ENCODE peak calls at places on chromosomes 3 and 15, in five cellular contexts. Q is HCT116, D is A549, K is right lobe of liver, U is cardiac muscle cell. H is an unnamed sample. For H3K9me3, the result is how much of the 10 kb centered on the place peaks cover.

GRCh38 chr3:42051384-42052131 is 39.6 kb upstream of the TRAK1 start:
- DNase-seq in Q (no peak), D (no peak), K (no peak), U (peak), H (no peak)

GRCh38 chr15:69035205-69035917 is 20.9 kb downstream of the NOX5 start:
- DNase-seq in Q (no peak), D (peak), K (no peak), U (peak), H (no peak)

GRCh38 chr15:88882745-88883144 is 12.6 kb downstream of the HAPLN3 start:
- DNase-seq in Q (no peak), D (no peak), K (no peak), U (peak), H (no peak)

GRCh38 chr3:99845999-99846398 is 28.3 kb downstream of the CMSS1 start:
- DNase-seq in Q (no peak), D (no peak), K (no peak), U (no peak), H (no peak)

GRCh38 chr3:173893066-173893465 is 495.5 kb downstream of the NLGN1 start:
- DNase-seq in Q (no peak), D (no peak), K (no peak), U (no peak), H (no peak)

GRCh38 chr15:66886241-66886675 is 179.1 kb upstream of the SMAD3 start:
- DNase-seq in Q (no peak), D (no peak), K (no peak), U (no peak), H (no peak)

GRCh38 chr15:65856821-65857455 is 12.4 kb upstream of the RAB11A start:
- DNase-seq in Q (peak), D (peak), K (peak), U (peak), H (peak)

GRCh38 chr15:33089878-33090757 is 104.4 kb downstream of the FMN1 start:
- DNase-seq in Q (no peak), D (no peak), K (no peak), U (peak), H (no peak)

GRCh38 chr3:189652042-189652441 is 20.9 kb downstream of the TP63 start:
- DNase-seq in Q (peak), D (no peak), K (peak), U (peak), H (no peak)

GRCh38 chr15:49215768-49216739 is 46.0 kb downstream of the GALK2 start:
- DNase-seq in Q (peak), D (no peak), K (no peak), U (peak), H (no peak)

GRCh38 chr15:46525984-46526725 is 891.3 kb downstream of the SQOR start:
- DNase-seq in Q (no peak), D (no peak), K (no peak), U (no peak), H (no peak)

GRCh38 chr3:84961492-84962255 is 2.9 kb downstream of the CADM2 start:
- DNase-seq in Q (no peak), D (no peak), K (no peak), U (no peak), H (no peak)

GRCh38 chr15:74156678-74157411 is 16.7 kb upstream of the ISLR start:
- DNase-seq in Q (no peak), D (no peak), K (no peak), U (peak), H (no peak)

GRCh38 chr3:117346878-117347277 is 637.3 kb downstream of the TUSC7 start:
- DNase-seq in Q (no peak), D (no peak), K (no peak), U (no peak), H (no peak)

GRCh38 chr3:58013973-58014649 is 5.9 kb downstream of the FLNB start:
- DNase-seq in Q (no peak), D (no peak), K (no peak), U (peak), H (no peak)

GRCh38 chr3:56125358-56126005 is 342.8 kb downstream of the ERC2 start:
- DNase-seq in Q (no peak), D (peak), K (no peak), U (peak), H (no peak)

DNA sequence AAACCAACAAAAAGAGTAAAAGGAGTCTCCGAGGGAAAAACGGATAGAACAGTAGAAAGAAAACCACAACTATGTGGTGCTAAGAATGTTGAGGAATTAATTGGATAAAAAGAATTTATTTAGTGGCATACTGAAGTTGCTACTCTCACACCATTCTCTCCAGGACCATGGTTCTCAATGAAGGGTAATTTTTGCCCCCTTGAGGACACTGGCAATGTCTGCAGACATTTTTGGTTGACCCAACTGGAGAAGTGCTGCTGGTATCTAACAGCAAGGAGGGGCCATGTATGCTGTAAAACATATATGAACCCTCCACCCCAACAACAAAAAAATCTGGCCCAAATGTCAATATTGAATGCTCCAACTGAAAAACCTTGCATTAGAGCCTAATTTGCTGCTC is 85.9 kb upstream of the CSPG5 start:
- DNase-seq in Q (peak), D (peak), K (no peak), U (peak), H (no peak)
- TF ChIP-seq CTCF in Q (peak), D (no peak), K (no peak), U (peak), H (no peak)

GRCh38 chr3:187522293-187522692 is 147.9 kb downstream of the SST start:
- DNase-seq in Q (no peak), D (no peak), K (no peak), U (no peak), H (no peak)

GRCh38 chr3:187519428-187519890 is 150.7 kb downstream of the SST start:
- DNase-seq in Q (no peak), D (no peak), K (no peak), U (peak), H (no peak)

GRCh38 chr3:187520027-187520945 is 149.9 kb downstream of the SST start:
- DNase-seq in Q (no peak), D (no peak), K (no peak), U (peak), H (no peak)

GRCh38 chr3:187521546-187521945 is 148.6 kb downstream of the SST start:
- DNase-seq in Q (no peak), D (no peak), K (no peak), U (no peak), H (no peak)

DNA sequence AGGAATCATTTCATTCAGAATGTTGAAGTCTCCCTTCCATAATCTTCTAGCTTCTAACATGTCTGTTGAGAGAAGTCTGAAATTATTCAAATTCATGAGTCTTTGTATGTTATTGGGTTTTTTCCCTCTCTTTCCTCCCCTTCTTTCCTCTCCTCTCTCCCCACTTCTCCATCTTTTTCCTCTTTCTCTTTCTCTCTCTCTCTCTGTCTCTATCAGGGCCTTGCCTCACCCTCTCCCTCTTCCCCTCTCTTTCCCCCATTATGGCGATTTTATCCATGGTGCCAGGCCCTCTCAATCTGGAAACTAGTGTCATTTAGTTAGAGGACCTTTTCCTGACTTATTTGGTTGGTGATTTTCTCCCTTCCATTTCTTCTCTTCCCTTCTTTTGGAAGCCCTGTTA is 147.3 kb downstream of the SST start:
- DNase-seq in Q (no peak), D (no peak), K (no peak), U (no peak), H (no peak)
- H3K9me3 ChIP-seq in Q (under half), D (under half), K (under half), U (under half), H (under half)

GRCh38 chr3:71458895-71459294 is 124.6 kb downstream of the FOXP1 start:
- DNase-seq in Q (no peak), D (no peak), K (no peak), U (no peak), H (no peak)

GRCh38 chr3:71454513-71455423 is 128.8 kb downstream of the FOXP1 start:
- DNase-seq in Q (no peak), D (no peak), K (no peak), U (no peak), H (no peak)

GRCh38 chr3:71456155-71456554 is 127.4 kb downstream of the FOXP1 start:
- DNase-seq in Q (no peak), D (no peak), K (no peak), U (peak), H (no peak)

GRCh38 chr3:71453822-71454512 is 129.6 kb downstream of the FOXP1 start:
- DNase-seq in Q (no peak), D (no peak), K (no peak), U (no peak), H (no peak)

GRCh38 chr3:71456826-71457225 is 126.7 kb downstream of the FOXP1 start:
- DNase-seq in Q (no peak), D (no peak), K (no peak), U (no peak), H (no peak)
- H3K4me3 ChIP-seq in Q (no peak), D (no peak), K (no peak), U (no peak), H (no peak)

GRCh38 chr3:9392041-9392440 is 5.4 kb upstream of the SETD5 start:
- DNase-seq in Q (no peak), D (no peak), K (no peak), U (no peak), H (no peak)
- TF ChIP-seq CTCF in Q (no peak), D (no peak), K (no peak), U (no peak), H (no peak)

GRCh38 chr3:134927596-134927995 is 132.5 kb downstream of the EPHB1 start:
- DNase-seq in Q (no peak), D (no peak), K (no peak), U (no peak), H (no peak)
- H3K9me3 ChIP-seq in Q (under half), D (under half), K (under half), U (under half), H (under half)

DNA sequence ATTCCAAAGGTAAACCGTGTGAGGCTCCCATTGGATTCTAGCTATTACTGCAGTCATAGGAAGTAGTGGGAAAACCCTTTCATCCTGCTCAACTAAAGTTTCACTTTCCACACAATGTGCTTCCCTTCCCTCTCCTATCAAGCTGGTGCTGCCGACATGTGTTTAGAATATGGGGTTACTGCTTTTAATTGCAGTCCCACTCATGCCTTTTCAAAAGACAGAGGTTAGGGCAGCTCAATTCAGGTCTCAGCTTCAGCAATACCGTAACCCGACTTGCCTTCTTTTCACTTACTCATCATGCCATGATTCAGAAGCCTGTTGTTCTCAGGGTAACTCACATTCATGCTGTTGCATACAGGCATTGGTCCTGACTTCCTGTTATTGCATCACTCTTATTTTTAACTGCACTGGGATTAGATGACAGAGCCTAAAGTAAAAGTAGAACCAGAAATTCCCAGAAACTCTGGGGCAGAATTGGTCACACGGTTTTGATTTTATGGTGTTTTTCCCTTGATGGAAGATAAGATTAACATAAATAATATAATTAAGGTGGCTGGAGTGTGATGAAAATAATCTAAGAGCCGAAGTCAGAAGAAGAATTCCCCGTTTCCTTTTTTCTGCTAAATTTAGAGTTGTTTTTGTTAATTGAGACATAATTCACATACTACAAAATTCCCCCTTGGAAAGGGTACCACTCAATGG is 45.7 kb downstream of the C2CD4B start:
- DNase-seq in Q (peak), D (peak), K (no peak), U (peak), H (no peak)
- H3K4me3 ChIP-seq in Q (no peak), D (no peak), K (no peak), U (no peak), H (no peak)

H was measured in RWPE2.